ENCODE peak calls at places on chromosomes 2 and 18, in nine cellular contexts. J is transverse colon, A is ovary, H is body of pancreas, N is uterus, X is sigmoid colon, F is gastrocnemius medialis, C is lower leg skin, Z is HCT116. D is an unnamed sample.

GRCh38 chr18:48663931-48664847 is 125.4 kb downstream of the CTIF start:
- DNase-seq in A (peak), H (peak), C (peak), X (peak), F (peak), J (peak), N (peak), Z (no peak), D (peak)

GRCh38 chr2:240522406-240522805 is 35.4 kb downstream of the ANKMY1 start:
- DNase-seq in J (no peak), N (no peak), Z (no peak), H (no peak), A (no peak), C (peak), F (no peak), X (no peak), D (no peak)

GRCh38 chr2:29518010-29518409 is 402.8 kb downstream of the CLIP4 start:
- DNase-seq in J (no peak), A (no peak), N (no peak), Z (no peak), X (no peak), H (no peak), F (no peak), C (no peak), D (no peak)

GRCh38 chr18:24443870-24444269 is 16.6 kb upstream of the HRH4 start:
- DNase-seq in H (no peak), J (no peak), Z (no peak), X (no peak), N (no peak), C (no peak), A (no peak), F (no peak), D (no peak)

GRCh38 chr2:1294882-1295281 is 118.4 kb upstream of the TPO start:
- DNase-seq in H (no peak), N (no peak), J (no peak), C (no peak), Z (no peak), X (no peak), F (no peak), A (no peak), D (no peak)

GRCh38 chr18:70359071-70359470 is 70.2 kb downstream of the SOCS6 start:
- DNase-seq in N (no peak), C (no peak), Z (no peak), H (no peak), X (no peak), J (no peak), A (no peak), F (no peak), D (no peak)

GRCh38 chr2:216516730-216517350 is 18.2 kb downstream of the RPL37A start:
- DNase-seq in C (no peak), N (no peak), X (no peak), H (no peak), A (no peak), J (no peak), F (no peak), Z (peak), D (no peak)

GRCh38 chr18:13791181-13791580 is 32.8 kb upstream of the MC5R start:
- DNase-seq in J (no peak), N (no peak), C (no peak), X (no peak), H (no peak), A (no peak), Z (no peak), F (no peak), D (no peak)

GRCh38 chr2:159906315-159906714 is 108.3 kb upstream of the CD302 start:
- DNase-seq in N (no peak), J (peak), H (no peak), F (no peak), A (no peak), C (no peak), Z (no peak), X (no peak), D (no peak)

GRCh38 chr18:51137891-51138290 is 59.6 kb downstream of the MEX3C start:
- DNase-seq in N (no peak), C (no peak), X (no peak), J (no peak), Z (no peak), F (no peak), A (no peak), H (no peak), D (no peak)

GRCh38 chr2:24912523-24912922 is 7.5 kb downstream of the ADCY3 start:
- DNase-seq in F (no peak), H (no peak), C (no peak), A (no peak), J (peak), N (no peak), Z (no peak), X (no peak), D (no peak)

GRCh38 chr18:573385-573784 is 6.8 kb upstream of the CETN1 start:
- DNase-seq in H (no peak), N (no peak), A (no peak), C (no peak), X (no peak), F (no peak), Z (no peak), J (no peak), D (no peak)

GRCh38 chr2:19899853-19900525 is 1.8 kb downstream of the TTC32 start:
- DNase-seq in C (no peak), N (no peak), X (no peak), F (no peak), Z (no peak), A (no peak), H (no peak), J (no peak), D (no peak)

GRCh38 chr2:167013227-167013626 is 124.9 kb downstream of the XIRP2 start:
- DNase-seq in Z (no peak), X (no peak), C (no peak), H (no peak), N (no peak), A (no peak), F (no peak), J (no peak), D (no peak)

GRCh38 chr2:54830546-54830945 is 107.1 kb downstream of the EML6 start:
- DNase-seq in C (no peak), N (no peak), F (no peak), Z (no peak), J (no peak), A (no peak), X (no peak), H (no peak), D (no peak)

GRCh38 chr2:174997110-174997509 is 8.1 kb downstream of the CHN1 start:
- DNase-seq in A (no peak), C (no peak), X (no peak), N (no peak), H (no peak), Z (no peak), F (no peak), J (no peak), D (no peak)

GRCh38 chr2:239809391-239809790 is 215.8 kb downstream of the NDUFA10 start:
- DNase-seq in N (peak), H (no peak), Z (no peak), C (peak), A (peak), X (peak), J (no peak), F (no peak), D (no peak)

GRCh38 chr18:13273800-13274199 is 55.2 kb downstream of the LDLRAD4 start:
- DNase-seq in X (no peak), J (no peak), Z (no peak), A (peak), N (no peak), F (no peak), C (peak), H (no peak), D (no peak)

GRCh38 chr18:76131738-76132137 is 363.3 kb downstream of the ZNF516 start:
- DNase-seq in C (no peak), A (no peak), H (no peak), X (no peak), N (no peak), J (no peak), Z (no peak), F (no peak), D (no peak)

GRCh38 chr2:11677146-11678055 is 7.4 kb upstream of the NTSR2 start:
- DNase-seq in F (peak), Z (no peak), A (no peak), C (peak), N (no peak), H (no peak), J (no peak), X (peak), D (no peak)

GRCh38 chr18:2302628-2303516 is 268.4 kb downstream of the METTL4 start:
- DNase-seq in Z (peak), A (no peak), C (no peak), J (no peak), X (no peak), F (no peak), H (no peak), N (no peak), D (no peak)

GRCh38 chr2:98282109-98282508 is 64.1 kb upstream of the CNGA3 start:
- DNase-seq in H (no peak), A (no peak), X (no peak), N (no peak), C (no peak), J (no peak), Z (no peak), F (no peak), D (no peak)

GRCh38 chr18:46070683-46071614 is 1.1 kb downstream of the PSTPIP2 start:
- DNase-seq in Z (no peak), F (no peak), N (no peak), J (no peak), X (peak), H (no peak), A (no peak), C (no peak), D (no peak)

GRCh38 chr2:238449909-238450417 is 23.2 kb downstream of the ASB1 start:
- DNase-seq in A (no peak), F (peak), C (peak), X (peak), H (peak), N (peak), J (peak), Z (no peak), D (peak)

GRCh38 chr2:64604929-64605550 is 48.7 kb downstream of the SERTAD2 start:
- DNase-seq in X (no peak), H (peak), N (peak), F (no peak), A (peak), C (peak), J (no peak), Z (no peak), D (no peak)

GRCh38 chr2:162293122-162293781 is 25.2 kb downstream of the IFIH1 start:
- DNase-seq in C (no peak), J (no peak), N (no peak), H (peak), F (no peak), X (no peak), Z (no peak), A (no peak), D (no peak)

GRCh38 chr18:63309422-63309821 is 10.1 kb downstream of the BCL2 start:
- DNase-seq in X (no peak), A (no peak), Z (no peak), C (no peak), J (no peak), F (no peak), N (no peak), H (no peak), D (no peak)

GRCh38 chr2:98269274-98269673 is 77.0 kb upstream of the CNGA3 start:
- DNase-seq in J (no peak), Z (peak), F (no peak), A (no peak), X (no peak), H (peak), N (no peak), C (no peak), D (peak)

GRCh38 chr2:22894761-22895160 is 490.2 kb upstream of the KLHL29 start:
- DNase-seq in X (no peak), J (no peak), H (no peak), C (no peak), N (no peak), A (no peak), F (no peak), Z (no peak), D (no peak)

GRCh38 chr2:949894-950626 is 589 bp upstream of the SNTG2 start:
- DNase-seq in A (no peak), N (no peak), F (no peak), Z (no peak), H (peak), X (no peak), C (peak), J (no peak), D (no peak)

GRCh38 chr2:167769020-167769419 is 478.4 kb downstream of the STK39 start:
- DNase-seq in Z (no peak), C (no peak), H (no peak), F (no peak), A (no peak), J (no peak), X (no peak), N (no peak), D (no peak)

GRCh38 chr2:121197369-121198091 is 87.5 kb downstream of the TFCP2L1 start:
- DNase-seq in X (peak), A (no peak), Z (no peak), H (peak), F (peak), C (peak), N (peak), J (peak), D (peak)

GRCh38 chr2:191320881-191321280 is 75.7 kb downstream of the MYO1B start:
- DNase-seq in Z (no peak), H (no peak), C (no peak), A (no peak), F (no peak), X (no peak), J (no peak), N (no peak), D (no peak)

GRCh38 chr2:187842978-187843847 is 289.0 kb upstream of the TFPI start:
- DNase-seq in H (no peak), A (no peak), Z (peak), J (no peak), N (no peak), C (no peak), X (no peak), F (no peak), D (peak)

GRCh38 chr2:134421556-134422328 is 167.9 kb downstream of the MGAT5 start:
- DNase-seq in X (no peak), Z (no peak), C (no peak), F (no peak), A (no peak), N (no peak), H (no peak), J (no peak), D (no peak)

GRCh38 chr2:128318776-128319456 is at the start of gene HS6ST1:
- DNase-seq in J (peak), A (peak), N (peak), X (peak), C (peak), H (peak), F (peak), Z (peak), D (peak)
- TF ChIP-seq POLR2A in J (no peak), A (peak), N (peak), X (no peak), C (no peak), H (peak), F (peak), Z (peak), D (peak)

DNA sequence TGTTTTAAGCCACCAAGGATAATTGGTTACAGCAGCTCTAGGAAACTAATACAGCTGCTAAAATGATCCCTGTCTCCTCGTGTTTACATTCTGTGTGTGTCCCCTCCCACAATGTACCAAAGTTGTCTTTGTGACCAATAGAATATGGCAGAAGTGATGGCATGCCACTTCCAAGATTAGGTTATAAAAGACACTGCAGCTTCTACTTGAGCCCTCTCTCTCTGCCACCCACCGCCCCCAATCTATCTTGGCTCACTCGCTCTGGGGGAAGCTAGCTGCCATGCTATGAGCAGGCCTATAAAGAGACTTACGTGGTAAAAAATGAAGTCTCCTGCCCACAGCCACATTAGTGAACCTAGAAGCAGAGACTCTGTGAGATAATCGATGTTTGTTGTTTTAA is 3.5 kb upstream of the IL1F10 start:
- DNase-seq in H (no peak), A (no peak), J (no peak), Z (no peak), F (no peak), X (no peak), C (peak), N (no peak), D (no peak)
- TF ChIP-seq POLR2A in H (no peak), A (no peak), J (no peak), Z (no peak), F (no peak), X (no peak), C (no peak), N (no peak), D (no peak)

DNA sequence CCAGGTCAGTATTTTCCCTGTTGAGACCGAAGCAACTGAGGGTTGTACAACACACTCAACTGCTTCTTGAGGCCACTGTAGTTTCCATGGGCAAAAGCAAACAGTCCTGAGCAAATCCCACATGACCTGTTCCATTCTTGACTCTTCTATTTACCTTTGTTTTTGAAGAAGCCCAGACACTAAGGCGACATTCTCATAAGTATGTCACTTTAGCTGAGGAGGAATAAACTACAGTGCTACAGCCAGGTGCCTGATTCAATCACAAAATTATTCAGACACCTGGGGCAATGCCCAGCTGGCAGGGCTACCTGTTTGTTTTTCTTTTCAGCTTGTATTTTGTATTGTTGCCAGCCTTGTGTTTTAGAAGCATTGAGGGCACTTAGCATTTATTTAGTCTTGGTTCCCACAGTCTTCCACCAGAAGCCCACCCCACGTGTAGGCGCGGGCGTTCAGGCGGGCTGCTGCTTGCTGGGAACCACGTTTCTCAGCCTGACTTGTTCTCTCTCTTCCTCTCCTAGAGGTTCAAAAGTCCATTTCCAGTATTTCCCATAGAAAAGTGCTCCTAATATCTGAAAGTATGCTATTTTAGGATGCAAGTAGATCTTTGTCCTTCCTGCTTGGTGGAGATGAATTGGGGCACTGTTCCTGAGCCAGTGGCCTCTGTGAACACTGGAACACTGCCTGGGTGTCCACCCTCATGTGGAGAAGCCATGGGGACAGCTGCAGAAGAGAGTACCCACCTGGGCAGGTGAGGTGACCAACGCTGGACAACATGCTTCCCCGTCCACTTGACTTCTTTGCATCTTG is 99.0 kb upstream of the COPS8 start:
- DNase-seq in F (no peak), Z (no peak), A (no peak), H (peak), C (no peak), J (no peak), N (no peak), X (no peak), D (no peak)
- TF ChIP-seq POLR2A in F (no peak), Z (no peak), A (no peak), H (no peak), C (no peak), J (no peak), N (no peak), X (no peak), D (no peak)

GRCh38 chr18:57586243-57587049 is at the start of gene FECH:
- DNase-seq in X (peak), N (peak), A (peak), F (peak), J (peak), H (peak), C (peak), Z (peak), D (peak)
- TF ChIP-seq POLR2A in X (peak), N (peak), A (peak), F (peak), J (peak), H (peak), C (peak), Z (peak), D (no peak)

GRCh38 chr18:22557160-22557941 is 139.6 kb upstream of the CTAGE1 start:
- DNase-seq in A (no peak), C (no peak), J (no peak), X (no peak), F (no peak), N (no peak), H (no peak), Z (no peak), D (no peak)

GRCh38 chr18:22558945-22559385 is 141.2 kb upstream of the CTAGE1 start:
- DNase-seq in X (peak), A (peak), N (peak), C (no peak), Z (no peak), J (peak), F (no peak), H (peak), D (peak)

GRCh38 chr18:22552899-22553460 is 135.3 kb upstream of the CTAGE1 start:
- DNase-seq in H (no peak), N (no peak), F (no peak), J (no peak), X (no peak), Z (no peak), C (no peak), A (no peak), D (no peak)

GRCh38 chr18:22559414-22560282 is 141.9 kb upstream of the CTAGE1 start:
- DNase-seq in C (peak), Z (no peak), A (peak), X (peak), F (no peak), N (peak), H (peak), J (peak), D (peak)

DNA sequence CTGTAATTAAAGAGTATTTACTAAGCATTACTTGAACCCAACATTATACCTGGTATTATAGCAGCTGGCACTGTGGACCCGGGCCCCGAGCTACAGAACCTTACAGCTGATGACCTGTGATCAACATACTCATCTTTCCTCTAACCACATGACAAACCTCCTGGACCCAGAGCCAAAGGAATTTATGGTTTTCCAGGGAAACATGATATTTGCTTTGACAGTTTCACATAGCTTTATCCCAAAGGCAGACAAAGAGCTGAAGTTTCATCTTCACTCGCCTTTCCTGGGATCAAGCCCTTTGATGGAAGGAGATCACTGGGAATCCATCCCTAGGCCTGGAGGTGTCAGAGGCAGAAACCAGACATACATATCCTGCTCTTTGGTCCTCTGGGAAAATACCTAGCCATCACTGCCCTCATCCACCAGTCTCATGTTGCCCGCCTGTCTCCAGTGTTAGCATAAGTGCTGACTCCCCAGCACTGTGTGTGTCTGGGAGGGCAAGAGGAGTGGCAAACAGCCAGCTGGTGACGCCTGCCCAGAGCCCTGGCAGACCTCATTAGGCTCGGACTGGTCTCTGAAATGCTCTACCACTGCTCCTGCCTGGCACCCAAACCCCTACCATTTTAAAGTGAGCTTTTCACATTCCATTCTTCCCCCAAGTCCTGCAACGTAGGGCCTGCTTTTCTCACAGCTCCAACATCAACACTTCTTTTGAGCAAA is 138.7 kb upstream of the CTAGE1 start:
- DNase-seq in A (peak), N (peak), F (no peak), C (no peak), X (peak), Z (no peak), J (no peak), H (peak), D (no peak)
- TF ChIP-seq POLR2A in A (no peak), N (no peak), F (no peak), C (no peak), X (no peak), Z (no peak), J (no peak), H (no peak), D (no peak)